ENCODE peak calls at places on chromosomes 16 and 17, in eight cellular contexts. L is stomach, G is A549, J is H1, A is ovary, R is transverse colon, P is esophagus muscularis mucosa, V is GM12878. D is an unnamed sample. For H3K4me1, the result is how much of the 10 kb centered on the place peaks cover.

GRCh38 chr17:80605326-80606066 is 60.9 kb downstream of the RPTOR start:
- DNase-seq in L (no peak), G (peak), J (no peak), A (no peak), R (no peak), P (no peak), V (peak), D (no peak)

GRCh38 chr17:31481783-31482081 is 90.3 kb downstream of the RAB11FIP4 start:
- DNase-seq in L (no peak), G (no peak), J (no peak), A (no peak), R (no peak), P (no peak), V (no peak), D (no peak)

GRCh38 chr17:48432820-48433775 is 3.1 kb upstream of the SKAP1 start:
- DNase-seq in L (no peak), G (no peak), J (no peak), A (no peak), R (no peak), P (no peak), V (no peak), D (no peak)

GRCh38 chr17:43372273-43372911 is 26.4 kb upstream of the ARL4D start:
- DNase-seq in L (no peak), G (no peak), J (no peak), A (peak), R (peak), P (no peak), V (peak), D (no peak)

GRCh38 chr16:70467113-70467512 is 12.7 kb downstream of the FCSK start:
- DNase-seq in L (no peak), G (no peak), J (no peak), A (no peak), R (no peak), P (no peak), V (no peak), D (no peak)

GRCh38 chr16:56401482-56401881 is 23.9 kb downstream of the AMFR start:
- DNase-seq in L (no peak), G (peak), J (no peak), A (no peak), R (no peak), P (peak), V (no peak), D (no peak)

GRCh38 chr17:59804910-59805381 is 87.8 kb downstream of the TUBD1 start:
- DNase-seq in L (no peak), G (peak), J (no peak), A (no peak), R (no peak), P (no peak), V (no peak), D (no peak)

GRCh38 chr16:72934661-72935403 is 113.1 kb downstream of the ZFHX3 start:
- DNase-seq in L (no peak), G (no peak), J (no peak), A (no peak), R (no peak), P (no peak), V (no peak), D (no peak)

GRCh38 chr16:54822502-54823291 is 108.0 kb upstream of the IRX5 start:
- DNase-seq in L (no peak), G (no peak), J (no peak), A (no peak), R (no peak), P (no peak), V (no peak), D (no peak)

GRCh38 chr17:1627219-1627986 is 1.2 kb downstream of the SLC43A2 start:
- DNase-seq in L (no peak), G (no peak), J (no peak), A (no peak), R (peak), P (no peak), V (no peak), D (peak)

GRCh38 chr17:15485045-15485444 is 17.6 kb upstream of the CDRT4 start:
- DNase-seq in L (no peak), G (no peak), J (no peak), A (no peak), R (no peak), P (no peak), V (no peak), D (no peak)

GRCh38 chr16:80671281-80671849 is 130.6 kb downstream of the DYNLRB2 start:
- DNase-seq in L (no peak), G (no peak), J (no peak), A (no peak), R (no peak), P (peak), V (peak), D (no peak)

GRCh38 chr17:67491009-67491677 is 114.1 kb downstream of the PITPNC1 start:
- DNase-seq in L (peak), G (peak), J (no peak), A (peak), R (peak), P (peak), V (no peak), D (peak)

GRCh38 chr16:79599256-79599836 is 1.2 kb downstream of the MAF start:
- DNase-seq in L (no peak), G (peak), J (no peak), A (peak), R (no peak), P (no peak), V (no peak), D (no peak)

GRCh38 chr17:34365340-34365739 is 2.3 kb upstream of the CCL1 start:
- DNase-seq in L (no peak), G (no peak), J (no peak), A (no peak), R (no peak), P (peak), V (no peak), D (no peak)

GRCh38 chr16:79821911-79822310 is 221.4 kb upstream of the MAF start:
- DNase-seq in L (peak), G (no peak), J (no peak), A (no peak), R (no peak), P (peak), V (no peak), D (no peak)

GRCh38 chr17:48191362-48191761 is 83.8 kb downstream of the SNX11 start:
- DNase-seq in L (no peak), G (no peak), J (no peak), A (no peak), R (no peak), P (no peak), V (no peak), D (no peak)

GRCh38 chr17:29664743-29665479 is 42.2 kb upstream of the CORO6 start:
- DNase-seq in L (no peak), G (peak), J (no peak), A (no peak), R (no peak), P (no peak), V (no peak), D (no peak)

GRCh38 chr16:24094660-24095059 is 161.5 kb upstream of the CACNG3 start:
- DNase-seq in L (no peak), G (no peak), J (no peak), A (no peak), R (no peak), P (no peak), V (no peak), D (no peak)

GRCh38 chr16:15493416-15494181 is 59.2 kb downstream of the BMERB1 start:
- DNase-seq in L (no peak), G (no peak), J (no peak), A (no peak), R (no peak), P (no peak), V (no peak), D (no peak)

GRCh38 chr16:50144211-50144610 is 8.9 kb upstream of the TENT4B start:
- DNase-seq in L (no peak), G (no peak), J (no peak), A (no peak), R (no peak), P (no peak), V (no peak), D (no peak)

GRCh38 chr16:87303431-87303930 is 13.7 kb downstream of the C16orf95 start:
- DNase-seq in L (no peak), G (no peak), J (no peak), A (no peak), R (no peak), P (no peak), V (no peak), D (no peak)

GRCh38 chr16:86844691-86845090 is 266.3 kb downstream of the FOXL1 start:
- DNase-seq in L (peak), G (no peak), J (no peak), A (no peak), R (no peak), P (no peak), V (no peak), D (no peak)

GRCh38 chr17:17569691-17570090 is 21.8 kb downstream of the PEMT start:
- DNase-seq in L (no peak), G (no peak), J (no peak), A (no peak), R (no peak), P (no peak), V (no peak), D (no peak)

GRCh38 chr17:63407741-63408330 is 38.3 kb downstream of the CYB561 start:
- DNase-seq in L (no peak), G (no peak), J (no peak), A (no peak), R (no peak), P (no peak), V (no peak), D (no peak)

GRCh38 chr16:64469906-64470702 is 651.8 kb downstream of the CDH11 start:
- DNase-seq in L (no peak), G (no peak), J (no peak), A (peak), R (no peak), P (no peak), V (no peak), D (no peak)

GRCh38 chr16:69917739-69918138 is 33.4 kb upstream of the CLEC18A start:
- DNase-seq in L (no peak), G (peak), J (peak), A (peak), R (no peak), P (no peak), V (no peak), D (peak)

GRCh38 chr17:72671034-72671433 is 421.5 kb downstream of the SLC39A11 start:
- DNase-seq in L (no peak), G (no peak), J (no peak), A (no peak), R (no peak), P (no peak), V (no peak), D (no peak)

GRCh38 chr17:14203392-14203791 is 33.3 kb downstream of the CDRT15 start:
- DNase-seq in L (no peak), G (no peak), J (no peak), A (no peak), R (no peak), P (no peak), V (no peak), D (no peak)

GRCh38 chr16:53433930-53434435 is 288 bp upstream of the RBL2 start:
- DNase-seq in L (no peak), G (no peak), J (no peak), A (no peak), R (no peak), P (no peak), V (no peak), D (peak)

DNA sequence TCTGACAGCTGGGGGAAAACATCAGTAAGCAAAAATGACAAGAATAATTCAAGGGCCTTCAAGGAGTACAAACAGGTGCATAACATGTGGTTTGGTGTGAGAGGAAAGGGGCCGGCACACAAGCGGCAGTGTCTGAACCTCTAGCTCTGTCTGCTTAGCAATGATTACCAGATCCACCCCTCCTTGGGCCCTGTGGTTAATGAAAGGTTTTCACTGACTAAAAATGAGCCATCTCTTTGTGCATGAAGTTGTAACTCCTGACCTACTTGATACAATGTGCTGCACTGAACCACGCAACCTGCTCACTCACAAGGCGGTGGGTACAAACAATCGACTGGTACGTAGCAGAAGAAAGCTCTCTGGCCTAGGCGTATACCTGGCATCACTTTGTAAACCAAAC is 15.1 kb downstream of the FAM117A start:
- DNase-seq in L (no peak), G (no peak), J (no peak), A (no peak), R (peak), P (no peak), V (peak), D (no peak)
- TF ChIP-seq EP300 in L (no peak), G (no peak), J (no peak), A (no peak), R (no peak), P (no peak), V (peak), D (no peak)

DNA sequence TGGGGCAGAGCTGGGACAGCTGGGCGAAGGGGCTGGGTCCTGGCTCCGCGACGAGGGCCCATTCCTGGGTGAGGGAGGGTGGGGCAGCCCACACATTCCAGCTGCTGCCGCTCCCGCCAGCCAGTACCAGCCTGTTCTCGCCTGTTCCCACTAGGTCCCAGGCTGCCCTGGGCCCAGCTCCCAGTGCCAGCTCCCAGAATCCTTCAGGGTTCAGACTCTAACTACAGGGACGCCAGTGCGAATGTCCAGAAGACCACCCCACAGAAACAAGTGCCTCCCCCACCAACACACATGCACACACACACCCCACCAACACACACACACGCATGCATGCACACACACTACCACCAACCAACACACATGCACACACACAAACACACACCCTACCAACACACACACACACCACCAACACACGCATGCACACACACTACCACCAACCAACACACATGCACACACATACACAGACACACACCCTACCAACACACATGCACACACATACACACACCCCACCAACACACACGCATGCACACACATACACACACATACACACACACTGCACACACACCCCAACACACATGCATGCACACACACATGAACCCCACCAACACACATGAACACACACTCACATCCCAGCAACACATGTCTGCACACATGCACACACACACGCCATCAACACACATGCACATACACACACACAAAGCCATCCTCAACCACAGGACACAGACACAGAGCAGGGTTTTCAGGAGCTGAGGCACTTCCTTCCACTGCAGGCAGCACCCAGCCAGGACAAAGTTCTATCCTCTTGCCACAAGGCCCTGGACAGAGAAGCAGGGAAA is 27.5 kb upstream of the KRT17 start:
- DNase-seq in L (peak), G (peak), J (no peak), A (peak), R (peak), P (no peak), V (no peak), D (no peak)
- H3K4me1 ChIP-seq in L (half or more), G (half or more), J (under half), A (under half), R (under half), P (half or more), V (under half), D (under half)

DNA sequence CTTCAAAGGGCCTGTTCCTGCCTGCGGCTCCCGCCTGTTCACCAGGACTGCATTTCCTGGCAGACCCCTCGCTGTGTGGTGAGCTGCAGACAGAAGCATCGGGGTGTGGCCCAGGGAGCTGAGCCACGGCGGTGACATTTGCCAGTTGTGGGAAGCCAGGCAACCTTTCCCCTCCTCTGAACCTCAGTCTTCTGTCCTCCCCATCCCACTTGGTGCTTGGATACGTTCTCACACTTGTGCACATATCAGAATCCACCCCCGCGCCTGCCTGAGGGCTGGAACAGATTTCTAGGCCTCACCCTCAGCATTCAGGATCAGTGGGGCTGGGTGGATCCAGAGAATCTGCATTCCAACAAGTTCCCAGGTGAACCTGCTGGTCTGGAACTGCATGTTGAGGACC is 63.5 kb downstream of the CRISPLD2 start:
- DNase-seq in L (no peak), G (no peak), J (no peak), A (no peak), R (no peak), P (no peak), V (no peak), D (no peak)
- TF ChIP-seq EP300 in L (no peak), G (no peak), J (no peak), A (no peak), R (no peak), P (no peak), V (no peak), D (peak)

GRCh38 chr16:88702364-88703210 is 3.6 kb downstream of the RNF166 start:
- DNase-seq in L (no peak), G (no peak), J (no peak), A (no peak), R (no peak), P (no peak), V (no peak), D (no peak)

GRCh38 chr16:88705746-88706287 is 391 bp downstream of the RNF166 start:
- DNase-seq in L (no peak), G (no peak), J (no peak), A (no peak), R (peak), P (no peak), V (no peak), D (no peak)

GRCh38 chr16:88705076-88705684 is 1.0 kb downstream of the RNF166 start:
- DNase-seq in L (no peak), G (no peak), J (no peak), A (no peak), R (peak), P (no peak), V (no peak), D (no peak)

GRCh38 chr16:88701541-88702363 is 4.5 kb downstream of the RNF166 start:
- DNase-seq in L (no peak), G (no peak), J (no peak), A (no peak), R (no peak), P (no peak), V (no peak), D (no peak)

GRCh38 chr16:88703486-88704309 is 2.5 kb downstream of the RNF166 start:
- DNase-seq in L (peak), G (no peak), J (no peak), A (no peak), R (peak), P (no peak), V (no peak), D (no peak)
- H3K4me1 ChIP-seq in L (under half), G (under half), J (under half), A (under half), R (under half), P (half or more), V (half or more), D (under half)

GRCh38 chr17:38469875-38470274 is 41.6 kb downstream of the ARHGAP23 start:
- DNase-seq in L (no peak), G (no peak), J (no peak), A (no peak), R (no peak), P (no peak), V (no peak), D (no peak)
- TF ChIP-seq EP300 in L (no peak), G (no peak), J (no peak), A (no peak), R (no peak), P (no peak), V (no peak), D (no peak)

GRCh38 chr17:46166692-46167249 is 26.5 kb downstream of the KANSL1 start:
- DNase-seq in L (no peak), G (no peak), J (no peak), A (no peak), R (no peak), P (no peak), V (no peak), D (no peak)

GRCh38 chr17:46167826-46168569 is 25.2 kb downstream of the KANSL1 start:
- DNase-seq in L (no peak), G (peak), J (no peak), A (no peak), R (no peak), P (no peak), V (no peak), D (no peak)

GRCh38 chr17:46163929-46164594 is 29.2 kb downstream of the KANSL1 start:
- DNase-seq in L (no peak), G (no peak), J (no peak), A (no peak), R (no peak), P (no peak), V (no peak), D (no peak)

GRCh38 chr17:46169913-46170312 is 23.3 kb downstream of the KANSL1 start:
- DNase-seq in L (no peak), G (no peak), J (no peak), A (no peak), R (no peak), P (no peak), V (no peak), D (no peak)

DNA sequence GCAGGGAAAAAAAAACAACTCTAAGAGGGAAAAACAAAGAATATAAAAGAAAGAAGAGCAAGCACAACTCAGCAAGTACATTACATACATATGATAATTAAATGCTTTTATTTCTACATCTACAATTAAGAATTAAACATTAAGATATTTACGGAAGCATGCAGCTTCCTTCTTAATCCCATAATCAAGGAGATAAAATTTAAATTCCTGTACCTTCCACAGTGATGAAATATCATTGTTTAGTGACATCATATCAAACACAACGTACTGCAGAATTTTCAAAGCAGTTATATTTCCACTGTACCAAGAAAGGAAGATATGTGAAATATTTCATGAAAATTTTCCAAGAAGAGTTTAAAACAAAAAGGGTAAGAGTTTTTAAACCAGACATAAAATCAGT is 26.0 kb downstream of the KANSL1 start:
- DNase-seq in L (no peak), G (no peak), J (no peak), A (no peak), R (no peak), P (no peak), V (no peak), D (no peak)
- H3K4me1 ChIP-seq in L (under half), G (half or more), J (under half), A (under half), R (under half), P (half or more), V (under half), D (under half)

GRCh38 chr17:4344926-4345325 is 21.5 kb downstream of the UBE2G1 start:
- DNase-seq in L (no peak), G (no peak), J (no peak), A (no peak), R (no peak), P (no peak), V (no peak), D (no peak)
- TF ChIP-seq EP300 in L (no peak), G (no peak), J (no peak), A (no peak), R (no peak), P (no peak), V (no peak), D (no peak)

GRCh38 chr16:81775570-81775969 is 3.5 kb upstream of the PLCG2 start:
- DNase-seq in L (no peak), G (no peak), J (no peak), A (no peak), R (no peak), P (no peak), V (no peak), D (no peak)
- H3K4me1 ChIP-seq in L (under half), G (under half), J (under half), A (under half), R (under half), P (under half), V (under half), D (under half)